ENCODE peak calls at places on chromosomes 7 and 10, in eight cellular contexts. A, T, O, Q, D, R, C and P are unnamed samples.
A peak's percentile ranks its signal among the peaks of the same experiment; 100 is the strongest.

GRCh38 chr10:24952701-24953349 is 419 bp upstream of the PRTFDC1 start:
- DNase-seq in Q (no peak), R (peak; percentile 53), T (peak; percentile 76), C (peak; percentile 65), O (peak; percentile 18), D (peak; percentile 72), A (peak; percentile 50), P (peak; percentile 42)

GRCh38 chr7:20402297-20403230 is 71.9 kb downstream of the ITGB8 start:
- DNase-seq in D (no peak), C (no peak), R (no peak), Q (no peak), O (no peak), A (no peak), T (no peak), P (no peak)

GRCh38 chr7:105521027-105521730 is 892 bp downstream of the PUS7 start:
- DNase-seq in T (peak; percentile 76), O (peak; percentile 19), D (peak; percentile 50), Q (no peak), R (peak; percentile 58), A (peak; percentile 39), C (peak; percentile 72), P (peak; percentile 67)

GRCh38 chr10:84693006-84693405 is 364.6 kb downstream of the CCSER2 start:
- DNase-seq in A (no peak), R (no peak), D (no peak), Q (no peak), C (no peak), T (no peak), O (no peak), P (no peak)

GRCh38 chr10:16581202-16581601 is 59.5 kb upstream of the C1QL3 start:
- DNase-seq in O (no peak), D (no peak), A (no peak), Q (no peak), T (no peak), R (no peak), C (no peak), P (no peak)

GRCh38 chr10:87866575-87866974 is 3.1 kb downstream of the PTEN start:
- DNase-seq in A (no peak), T (no peak), O (no peak), C (no peak), Q (no peak), D (no peak), R (no peak), P (no peak)

GRCh38 chr10:120131183-120131582 is 238.7 kb downstream of the SEC23IP start:
- DNase-seq in T (peak; percentile 28), C (no peak), O (no peak), A (no peak), D (no peak), R (no peak), Q (no peak), P (no peak)

GRCh38 chr7:42414961-42415505 is 178.0 kb upstream of the GLI3 start:
- DNase-seq in Q (peak; percentile 63), O (no peak), C (no peak), D (no peak), A (no peak), R (no peak), T (peak; percentile 24), P (no peak)

GRCh38 chr10:29977161-29977560 is 82.2 kb downstream of the JCAD start:
- DNase-seq in C (no peak), O (no peak), Q (no peak), A (no peak), R (no peak), D (no peak), T (no peak), P (no peak)

GRCh38 chr10:110556993-110557601 is 10.4 kb upstream of the SMC3 start:
- DNase-seq in C (no peak), Q (peak; percentile 26), R (peak; percentile 77), D (peak; percentile 19), T (peak; percentile 41), A (peak; percentile 27), O (no peak), P (no peak)

GRCh38 chr10:123507298-123507697 is 158.9 kb upstream of the GPR26 start:
- DNase-seq in A (no peak), R (no peak), Q (no peak), C (no peak), O (no peak), D (no peak), T (no peak), P (no peak)

GRCh38 chr10:12730809-12731519 is 270.5 kb downstream of the CCDC3 start:
- DNase-seq in C (no peak), A (peak; percentile 31), R (no peak), Q (no peak), T (no peak), O (no peak), D (no peak), P (no peak)

GRCh38 chr7:80279760-80280159 is 145.1 kb downstream of the GNAI1 start:
- DNase-seq in R (no peak), A (no peak), C (no peak), O (no peak), T (no peak), Q (no peak), D (no peak), P (no peak)

GRCh38 chr7:44980393-44981034 is 1.7 kb upstream of the MYO1G start:
- DNase-seq in C (no peak), A (no peak), T (peak; percentile 54), R (peak; percentile 80), Q (no peak), O (no peak), D (no peak), P (no peak)

GRCh38 chr10:47248436-47249090 is 51.4 kb upstream of the GDF10 start:
- DNase-seq in O (no peak), D (no peak), Q (no peak), C (no peak), A (no peak), R (peak; percentile 13), T (no peak), P (no peak)

GRCh38 chr10:110323503-110323902 is 18.8 kb upstream of the SMNDC1 start:
- DNase-seq in O (no peak), T (peak; percentile 94), R (no peak), C (no peak), D (no peak), Q (no peak), A (no peak), P (no peak)

GRCh38 chr7:55307123-55307916 is 57.8 kb upstream of the LANCL2 start:
- DNase-seq in T (peak; percentile 35), A (no peak), C (no peak), R (no peak), O (no peak), D (no peak), Q (no peak), P (no peak)

GRCh38 chr10:103281753-103282152 is 4.8 kb downstream of the INA start:
- DNase-seq in T (no peak), O (peak; percentile 11), A (no peak), C (no peak), R (no peak), Q (peak; percentile 18), D (peak; percentile 31), P (no peak)

GRCh38 chr10:17035446-17035845 is 94.2 kb downstream of the CUBN start:
- DNase-seq in A (no peak), C (no peak), D (no peak), T (no peak), R (no peak), O (no peak), Q (no peak), P (no peak)

GRCh38 chr10:78502208-78502943 is 468.7 kb downstream of the RPS24 start:
- DNase-seq in Q (no peak), O (no peak), R (no peak), T (peak; percentile 67), D (no peak), A (no peak), C (no peak), P (no peak)

GRCh38 chr10:120508393-120508792 is 51.4 kb downstream of the PLPP4 start:
- DNase-seq in D (no peak), A (no peak), Q (no peak), T (peak; percentile 97), O (no peak), R (no peak), C (no peak), P (no peak)

GRCh38 chr10:131132681-131133080 is 178.8 kb downstream of the TCERG1L start:
- DNase-seq in A (no peak), Q (no peak), R (no peak), D (no peak), T (no peak), C (no peak), O (no peak), P (no peak)

GRCh38 chr7:95718556-95719410 is 53.6 kb upstream of the DYNC1I1 start:
- DNase-seq in T (peak; percentile 28), A (no peak), C (no peak), D (no peak), O (no peak), Q (no peak), R (no peak), P (no peak)

GRCh38 chr7:86786376-86786775 is 142.7 kb downstream of the GRM3 start:
- DNase-seq in O (no peak), T (no peak), D (no peak), R (no peak), A (no peak), C (no peak), Q (no peak), P (no peak)

GRCh38 chr10:11601670-11602069 is 9.8 kb downstream of the USP6NL start:
- DNase-seq in D (no peak), T (no peak), R (no peak), A (no peak), Q (no peak), C (no peak), O (no peak), P (no peak)

GRCh38 chr7:67423058-67423457 is 426.4 kb downstream of the TYW1 start:
- DNase-seq in R (no peak), T (no peak), C (no peak), O (no peak), Q (no peak), D (no peak), A (no peak), P (no peak)

GRCh38 chr7:47439181-47439667 is 142.7 kb downstream of the TNS3 start:
- DNase-seq in Q (no peak), T (no peak), C (no peak), D (no peak), A (no peak), R (no peak), O (no peak), P (no peak)

GRCh38 chr10:49089789-49090595 is 25.3 kb downstream of the VSTM4 start:
- DNase-seq in R (no peak), O (no peak), C (no peak), T (no peak), D (no peak), A (no peak), Q (no peak), P (no peak)

GRCh38 chr10:88318803-88319202 is 264.3 kb downstream of the RNLS start:
- DNase-seq in D (no peak), Q (no peak), A (no peak), R (no peak), T (no peak), O (no peak), C (no peak), P (no peak)

GRCh38 chr10:119871881-119872609 is 598 bp downstream of the MCMBP start:
- DNase-seq in A (peak; percentile 41), D (peak; percentile 5), O (no peak), T (peak; percentile 44), Q (no peak), C (peak; percentile 56), R (peak; percentile 62), P (peak; percentile 51)

GRCh38 chr7:120583835-120584586 is 273.9 kb downstream of the TSPAN12 start:
- DNase-seq in D (no peak), Q (peak; percentile 62), T (peak; percentile 46), C (no peak), A (no peak), R (no peak), O (no peak), P (no peak)

GRCh38 chr10:97571622-97572021 is 957 bp upstream of the ANKRD2 start:
- DNase-seq in C (no peak), O (no peak), Q (no peak), T (no peak), R (no peak), A (no peak), D (no peak), P (peak; percentile 1)

GRCh38 chr7:142636751-142637150 is 112.5 kb upstream of the PRSS1 start:
- DNase-seq in Q (no peak), R (peak; percentile 42), O (no peak), A (no peak), C (no peak), D (no peak), T (no peak), P (no peak)

GRCh38 chr10:88848499-88848898 is 3.1 kb downstream of the ANKRD22 start:
- DNase-seq in Q (peak; percentile 17), D (no peak), C (no peak), T (peak; percentile 88), R (no peak), A (no peak), O (no peak), P (no peak)